ENCODE peak calls at places on chromosomes 13 and 19, in five cellular contexts. L is cardiac muscle cell, H is right lobe of liver, C is colonic mucosa, D is mucosa of descending colon. Y is an unnamed sample. For H3K9me3, the result is how much of the 10 kb centered on the place peaks cover.

GRCh38 chr19:15210323-15210774 is 9.6 kb upstream of the NOTCH3 start:
- DNase-seq in L (no peak), H (no peak), C (no peak), D (no peak), Y (no peak)

GRCh38 chr19:3250675-3251074 is 26.2 kb downstream of the CELF5 start:
- DNase-seq in L (no peak), H (no peak), C (peak), D (peak), Y (no peak)

GRCh38 chr19:41978470-41978869 is 15.6 kb downstream of the ATP1A3 start:
- DNase-seq in L (no peak), H (no peak), C (no peak), D (no peak), Y (no peak)

GRCh38 chr19:6092329-6093286 is 17.7 kb downstream of the RFX2 start:
- DNase-seq in L (peak), H (peak), C (peak), D (peak), Y (peak)

GRCh38 chr19:13959962-13960862 is 7.9 kb downstream of the DCAF15 start:
- DNase-seq in L (no peak), H (no peak), C (no peak), D (no peak), Y (peak)

GRCh38 chr19:18108897-18109296 is 11.3 kb downstream of the MAST3 start:
- DNase-seq in L (no peak), H (no peak), C (peak), D (no peak), Y (no peak)

GRCh38 chr19:39297931-39298634 is 1.9 kb downstream of the IFNL1 start:
- DNase-seq in L (no peak), H (peak), C (no peak), D (peak), Y (no peak)

GRCh38 chr13:75366380-75367280 is 115.3 kb downstream of the TBC1D4 start:
- DNase-seq in L (no peak), H (no peak), C (no peak), D (no peak), Y (no peak)

GRCh38 chr13:49532593-49532992 is 36.8 kb downstream of the PHF11 start:
- DNase-seq in L (no peak), H (no peak), C (no peak), D (no peak), Y (no peak)

GRCh38 chr19:10981496-10981895 is 20.7 kb downstream of the SMARCA4 start:
- DNase-seq in L (no peak), H (no peak), C (no peak), D (no peak), Y (no peak)

GRCh38 chr13:44578064-44578394 is 1.9 kb upstream of the TSC22D1 start:
- DNase-seq in L (no peak), H (no peak), C (no peak), D (no peak), Y (no peak)

GRCh38 chr19:30022659-30023058 is 80.6 kb downstream of the URI1 start:
- DNase-seq in L (no peak), H (no peak), C (no peak), D (no peak), Y (no peak)

GRCh38 chr19:4896372-4896771 is 6.3 kb downstream of the ARRDC5 start:
- DNase-seq in L (no peak), H (no peak), C (no peak), D (no peak), Y (no peak)

GRCh38 chr19:18908917-18909619 is 10.1 kb downstream of the COPE start:
- DNase-seq in L (no peak), H (no peak), C (no peak), D (no peak), Y (peak)

GRCh38 chr13:20667857-20668256 is 35.6 kb upstream of the IL17D start:
- DNase-seq in L (peak), H (no peak), C (no peak), D (no peak), Y (no peak)

GRCh38 chr19:21568816-21569496 is 63.6 kb downstream of the ZNF429 start:
- DNase-seq in L (no peak), H (peak), C (peak), D (peak), Y (peak)

GRCh38 chr13:82822935-82823334 is 1059.3 kb downstream of the SLITRK1 start:
- DNase-seq in L (no peak), H (no peak), C (no peak), D (no peak), Y (peak)

GRCh38 chr13:82829040-82829439 is 1053.2 kb downstream of the SLITRK1 start:
- DNase-seq in L (no peak), H (no peak), C (no peak), D (no peak), Y (no peak)

GRCh38 chr13:82827704-82828103 is 1054.6 kb downstream of the SLITRK1 start:
- DNase-seq in L (no peak), H (no peak), C (no peak), D (no peak), Y (no peak)
- H3K4me3 ChIP-seq in L (no peak), H (no peak), C (no peak), D (no peak), Y (no peak)

GRCh38 chr13:35649162-35649561 is 172.7 kb upstream of the MAB21L1 start:
- DNase-seq in L (no peak), H (no peak), C (no peak), D (no peak), Y (no peak)
- H3K9me3 ChIP-seq in L (under half), H (under half), C (under half), D (under half), Y (under half)

GRCh38 chr19:2170987-2171348 is 7.2 kb downstream of the DOT1L start:
- DNase-seq in L (no peak), H (no peak), C (no peak), D (no peak), Y (no peak)

GRCh38 chr19:2170219-2170618 is 6.5 kb downstream of the DOT1L start:
- DNase-seq in L (no peak), H (no peak), C (no peak), D (no peak), Y (no peak)

GRCh38 chr19:2168619-2169424 is 5.1 kb downstream of the DOT1L start:
- DNase-seq in L (peak), H (peak), C (peak), D (peak), Y (peak)

GRCh38 chr19:2166741-2167738 is 3.3 kb downstream of the DOT1L start:
- DNase-seq in L (no peak), H (peak), C (peak), D (peak), Y (peak)

DNA sequence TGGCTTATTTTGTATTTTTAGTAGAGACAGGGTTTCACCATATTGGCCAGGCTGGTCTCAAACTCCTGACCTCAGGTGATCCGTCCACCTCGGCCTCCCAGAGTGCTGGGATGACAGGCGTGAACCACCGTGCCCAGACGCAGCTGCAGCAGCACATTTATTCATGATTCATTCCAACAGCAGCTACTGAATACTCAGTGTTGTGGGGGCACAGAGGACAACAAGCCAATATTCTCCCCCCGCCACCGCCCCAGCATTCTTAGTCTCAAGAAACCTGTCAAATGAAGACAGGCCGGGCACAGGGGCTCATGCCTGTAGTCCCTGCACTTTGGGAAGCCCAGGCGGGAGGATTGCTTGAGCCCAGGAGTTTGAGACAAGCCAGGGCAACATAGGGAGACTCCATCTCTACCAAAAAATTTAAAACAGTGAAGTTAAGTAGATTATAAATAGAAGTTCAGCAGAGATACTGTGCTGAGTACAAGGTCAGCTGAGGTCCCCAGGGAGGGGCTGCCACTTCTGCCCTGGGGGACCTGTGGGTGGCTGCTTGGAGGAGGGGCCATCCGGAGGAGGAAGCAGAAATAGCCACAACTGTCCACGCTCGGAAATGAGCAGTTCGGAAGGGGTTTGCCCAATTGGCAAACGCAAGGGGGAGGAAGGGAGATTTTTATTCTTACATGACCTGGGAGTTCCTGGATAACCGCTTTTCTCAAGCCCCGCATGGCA is 4.3 kb downstream of the DOT1L start:
- DNase-seq in L (peak), H (peak), C (peak), D (peak), Y (peak)
- H3K4me3 ChIP-seq in L (no peak), H (no peak), C (peak), D (no peak), Y (no peak)

DNA sequence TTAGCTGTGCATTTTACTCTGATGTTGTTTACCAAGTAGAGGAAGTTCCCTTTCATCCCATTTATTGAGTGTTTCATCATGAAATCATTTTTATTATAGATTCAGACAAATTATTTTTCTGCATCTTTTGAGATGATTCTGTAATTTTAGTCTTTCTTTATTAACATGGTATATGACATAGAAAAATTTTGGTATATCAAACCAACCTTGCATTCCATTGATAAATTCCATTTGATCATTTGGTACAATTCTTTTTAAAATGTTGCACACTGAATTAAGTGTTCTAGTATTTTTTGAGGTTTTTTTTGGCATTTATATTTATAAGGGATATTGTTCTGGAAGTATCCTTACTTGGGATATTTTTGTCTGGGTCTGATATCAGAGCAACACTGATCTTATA is 308.4 kb downstream of the DLEU7 start:
- DNase-seq in L (no peak), H (no peak), C (no peak), D (no peak), Y (no peak)
- H3K9me3 ChIP-seq in L (under half), H (under half), C (under half), D (under half), Y (under half)

GRCh38 chr13:74132152-74132767 is 1.9 kb downstream of the KLF12 start:
- DNase-seq in L (no peak), H (no peak), C (no peak), D (no peak), Y (no peak)

GRCh38 chr13:74133657-74134201 is 475 bp downstream of the KLF12 start:
- DNase-seq in L (peak), H (peak), C (peak), D (peak), Y (peak)

GRCh38 chr13:74131206-74131605 is 3.0 kb downstream of the KLF12 start:
- DNase-seq in L (no peak), H (no peak), C (no peak), D (no peak), Y (no peak)

GRCh38 chr13:74134226-74134776 is at the start of gene KLF12:
- DNase-seq in L (peak), H (peak), C (peak), D (peak), Y (peak)

DNA sequence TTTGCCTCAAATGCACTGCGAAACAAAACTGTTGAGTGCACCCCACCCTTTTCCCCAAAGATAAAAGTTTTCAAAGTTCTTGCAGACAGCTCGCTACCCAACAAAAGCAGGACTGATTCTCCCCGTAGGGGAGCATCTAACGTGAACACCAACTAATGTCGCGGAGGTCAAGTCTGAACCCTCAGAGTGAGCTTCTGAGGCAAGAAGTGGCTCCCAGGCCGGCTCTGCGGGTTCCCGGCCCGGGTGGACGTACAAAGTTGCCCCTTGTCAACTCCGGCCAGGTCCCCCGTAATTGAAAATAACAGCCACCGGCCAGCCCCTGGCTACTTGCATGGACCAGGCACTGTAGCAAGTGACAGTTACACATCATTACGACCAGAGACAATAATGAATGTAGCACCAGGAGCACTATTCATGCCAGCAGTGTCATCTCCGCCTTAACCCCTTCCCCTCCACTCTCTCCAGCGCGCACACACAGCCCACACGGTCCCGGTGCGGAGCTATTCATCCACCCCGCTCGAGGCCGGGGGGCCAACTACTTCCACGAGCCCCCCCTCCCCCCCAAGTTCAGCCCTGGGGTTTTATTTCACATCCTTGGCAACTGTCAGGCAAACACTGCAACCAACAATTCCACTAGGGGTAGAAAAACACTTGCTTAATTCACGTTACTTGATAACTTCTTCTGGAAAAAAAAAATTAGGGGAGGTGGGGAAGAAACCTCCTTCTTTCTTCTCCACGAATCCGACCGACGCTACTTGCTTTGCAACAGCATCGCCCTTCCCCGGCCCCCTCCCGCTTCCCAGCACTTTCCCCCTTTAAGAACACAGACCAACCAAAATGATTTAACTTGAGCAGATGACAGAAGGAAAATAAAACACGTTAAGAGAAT is 1.2 kb downstream of the KLF12 start:
- DNase-seq in L (peak), H (no peak), C (peak), D (peak), Y (no peak)
- H3K4me3 ChIP-seq in L (peak), H (peak), C (peak), D (peak), Y (peak)

DNA sequence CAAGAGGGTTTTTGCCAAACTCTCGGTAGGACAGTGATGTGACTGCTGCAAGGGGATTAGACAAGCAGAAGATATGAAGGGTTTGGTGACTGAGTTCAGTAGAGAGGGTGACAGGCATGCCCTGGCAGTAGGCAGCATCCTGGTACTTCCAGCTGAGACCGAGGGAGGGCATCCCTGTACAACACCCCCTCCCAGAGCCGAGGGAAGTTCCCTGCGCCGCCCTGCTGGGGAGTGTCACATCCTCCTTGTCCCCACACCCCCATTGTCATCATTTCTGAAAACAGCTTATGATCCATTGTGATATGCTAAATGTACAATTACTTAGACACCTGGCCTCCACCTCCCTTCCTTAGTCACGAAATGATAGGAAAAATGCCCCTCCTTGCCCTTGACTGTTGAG is 14.6 kb downstream of the ZNF544 start:
- DNase-seq in L (no peak), H (no peak), C (no peak), D (no peak), Y (no peak)
- H3K9me3 ChIP-seq in L (under half), H (under half), C (under half), D (half or more), Y (under half)

GRCh38 chr19:1490020-1490310 is 185 bp downstream of the PCSK4 start:
- DNase-seq in L (no peak), H (no peak), C (no peak), D (no peak), Y (no peak)

GRCh38 chr19:1492474-1493006 is 1.6 kb downstream of the REEP6 start:
- DNase-seq in L (no peak), H (peak), C (no peak), D (peak), Y (peak)

GRCh38 chr19:1491114-1491848 is at the start of gene REEP6:
- DNase-seq in L (no peak), H (peak), C (no peak), D (no peak), Y (peak)

GRCh38 chr19:1490311-1491113 is at the start of gene PCSK4:
- DNase-seq in L (peak), H (peak), C (peak), D (peak), Y (peak)

DNA sequence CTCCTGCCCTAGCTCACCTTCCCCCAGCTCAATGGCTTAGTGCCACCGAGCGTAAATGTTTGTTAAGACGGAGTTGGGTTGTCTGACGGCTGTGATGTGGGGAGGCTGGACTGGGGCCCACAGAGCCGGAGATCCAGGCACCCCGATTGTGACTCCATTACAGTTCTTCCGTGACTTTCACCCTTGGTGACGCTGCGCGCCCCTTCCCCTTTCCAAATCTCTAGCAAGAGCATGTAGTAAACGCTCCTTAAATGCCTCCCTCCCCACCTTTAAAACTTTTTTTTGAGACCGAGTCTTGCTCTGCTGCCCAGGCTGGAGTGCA is 829 bp downstream of the REEP6 start:
- DNase-seq in L (no peak), H (peak), C (no peak), D (peak), Y (no peak)
- H3K4me3 ChIP-seq in L (peak), H (peak), C (no peak), D (no peak), Y (peak)